ENCODE peak calls at places on chromosomes 3 and 15, in four cellular contexts. O is HepG2, U is A549, V is GM12878. E is an unnamed sample.
A peak's percentile ranks its signal among the peaks of the same experiment; 100 is the strongest.

GRCh38 chr3:16199769-16200168 is 25.3 kb downstream of the GALNT15 start:
- DNase-seq in U (no peak), O (no peak), V (no peak), E (no peak)

GRCh38 chr15:61374848-61375247 is 145.7 kb upstream of the RORA start:
- DNase-seq in O (no peak), V (no peak), U (no peak), E (no peak)

GRCh38 chr15:60006203-60006782 is 2.2 kb downstream of the FOXB1 start:
- DNase-seq in U (no peak), O (no peak), V (no peak), E (peak; percentile 40)

GRCh38 chr3:127598841-127599570 is 795 bp downstream of the MCM2 start:
- DNase-seq in U (no peak), O (peak; percentile 35), V (no peak), E (no peak)

GRCh38 chr3:52019352-52020080 is 23.8 kb upstream of the RPL29 start:
- DNase-seq in U (no peak), V (no peak), O (no peak), E (no peak)

GRCh38 chr15:47742334-47742733 is 25.0 kb downstream of the SEMA6D start:
- DNase-seq in U (no peak), V (no peak), O (no peak), E (no peak)

GRCh38 chr3:47324278-47324865 is 41.6 kb downstream of the KLHL18 start:
- DNase-seq in V (peak; percentile 24), U (peak; percentile 58), O (peak; percentile 63), E (peak; percentile 79)

GRCh38 chr3:14322667-14323295 is 79.6 kb upstream of the SLC6A6 start:
- DNase-seq in O (peak; percentile 51), V (no peak), U (no peak), E (no peak)

GRCh38 chr15:83365370-83365938 is 81.0 kb upstream of the BNC1 start:
- DNase-seq in U (peak; percentile 32), O (no peak), V (no peak), E (peak; percentile 55)
- H3K4me3 ChIP-seq in U (peak overlapping the region; percentile 39), O (no peak overlapping the region), V (no peak overlapping the region), E (no peak overlapping the region)

GRCh38 chr3:31079691-31080090 is 185.2 kb upstream of the GADL1 start:
- DNase-seq in U (no peak), O (no peak), V (no peak), E (no peak)

GRCh38 chr3:31086698-31087097 is 192.2 kb upstream of the GADL1 start:
- DNase-seq in O (no peak), V (no peak), U (no peak), E (no peak)

GRCh38 chr3:31077021-31077601 is 182.7 kb upstream of the GADL1 start:
- DNase-seq in O (peak; percentile 46), V (no peak), U (peak; percentile 41), E (no peak)

GRCh38 chr3:31077826-31078225 is 183.4 kb upstream of the GADL1 start:
- DNase-seq in V (no peak), U (no peak), O (no peak), E (no peak)

GRCh38 chr3:31081031-31081662 is 186.7 kb upstream of the GADL1 start:
- DNase-seq in U (no peak), V (no peak), O (no peak), E (no peak)
- TF ChIP-seq PBX3 in U (no peak), V (no peak), O (no peak), E (no peak)

DNA sequence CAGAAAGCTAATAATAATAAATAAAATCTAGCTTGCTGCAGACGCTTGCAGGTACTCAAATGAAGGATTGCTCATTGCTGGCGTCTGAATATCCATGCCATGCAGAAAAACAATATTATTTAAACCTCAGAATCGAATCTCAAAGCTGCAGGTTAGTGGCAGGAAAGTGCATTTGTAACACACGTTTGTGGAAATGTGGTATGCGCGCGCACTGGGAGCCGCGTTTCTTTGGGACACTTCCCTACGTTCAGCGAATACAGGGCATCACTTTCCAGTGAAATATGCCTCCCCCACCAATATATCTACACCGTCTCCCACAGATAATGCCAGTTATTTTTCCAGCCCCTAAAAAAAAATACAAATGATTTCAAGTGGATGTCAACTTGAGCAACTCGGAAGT is 37.1 kb downstream of the ZIC4 start:
- DNase-seq in V (no peak), U (no peak), O (no peak), E (no peak)
- H3K4me3 ChIP-seq in V (no peak overlapping the region), U (no peak overlapping the region), O (no peak overlapping the region), E (no peak overlapping the region)

DNA sequence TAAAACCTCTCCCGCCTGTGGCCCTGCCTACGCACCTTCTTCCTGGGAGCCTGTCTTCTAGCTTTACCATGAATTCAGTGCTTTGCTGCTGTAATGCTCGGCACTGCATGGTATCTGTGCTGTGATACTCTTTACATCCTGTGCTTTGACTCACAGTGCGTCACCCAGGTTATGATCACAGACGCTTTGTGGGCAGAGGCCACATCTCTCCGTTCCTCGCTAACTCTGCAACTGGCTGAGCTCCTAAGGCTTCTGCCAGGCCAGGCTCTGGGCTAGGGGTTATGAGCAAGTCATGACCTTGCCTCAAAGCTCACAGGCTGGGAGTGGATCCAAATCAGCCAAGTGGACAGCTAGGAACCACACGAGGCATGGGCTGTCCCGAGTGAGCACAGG is 23.2 kb downstream of the SPTBN5 start:
- DNase-seq in O (no peak), V (no peak), U (no peak), E (no peak)
- TF ChIP-seq PBX3 in O (no peak), V (no peak), U (no peak), E (no peak)

DNA sequence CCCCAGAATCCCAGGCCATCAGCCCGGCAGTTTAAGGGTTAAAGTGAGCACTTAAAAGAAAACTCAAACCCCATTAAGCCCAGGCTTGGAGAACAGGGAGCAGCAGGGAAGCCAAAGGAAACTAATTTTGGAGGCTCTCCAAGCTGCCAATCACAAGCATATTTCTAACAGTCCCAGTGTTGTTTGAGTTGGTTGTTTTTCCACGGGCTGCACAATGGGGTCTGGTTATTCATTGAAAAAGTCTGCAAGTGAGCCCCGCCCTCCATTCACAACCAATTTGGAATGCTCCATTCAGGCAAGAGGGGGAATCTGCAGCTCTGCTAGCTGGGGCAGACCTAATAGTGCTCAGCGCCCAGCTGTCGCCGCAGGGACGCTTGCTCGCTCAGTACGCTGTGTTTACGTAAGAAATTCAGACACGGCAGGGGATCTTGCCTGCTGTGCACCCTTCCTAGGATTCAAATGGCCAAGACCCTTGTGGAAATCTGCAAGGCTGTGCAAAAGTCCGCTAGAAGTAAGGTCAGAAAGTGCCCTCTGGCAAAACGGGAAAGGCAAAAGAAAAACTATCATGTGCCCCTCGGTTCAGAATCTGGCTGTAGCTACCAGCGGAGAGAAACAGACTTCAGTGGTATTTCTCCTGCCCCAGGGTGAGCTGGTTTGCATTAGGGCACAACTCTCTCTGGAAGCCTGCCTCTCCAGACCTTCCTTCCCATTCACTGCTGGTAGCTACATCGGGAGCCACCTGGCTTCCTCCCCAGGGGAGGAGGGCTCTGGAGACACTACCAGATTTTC is 11.0 kb downstream of the ETV5 start:
- DNase-seq in O (peak; percentile 99), V (no peak), U (peak; percentile 91), E (peak; percentile 84)
- H3K4me3 ChIP-seq in O (peak overlapping the region; percentile 44), V (no peak overlapping the region), U (peak overlapping the region; percentile 31), E (peak overlapping the region; percentile 59)

GRCh38 chr3:125052671-125053303 is 3.0 kb downstream of the HEG1 start:
- DNase-seq in U (peak; percentile 14), O (peak; percentile 77), V (no peak), E (no peak)

GRCh38 chr3:125053304-125053699 is 2.5 kb downstream of the HEG1 start:
- DNase-seq in U (no peak), O (no peak), V (no peak), E (no peak)

GRCh38 chr3:125055165-125055912 is 458 bp downstream of the HEG1 start:
- DNase-seq in O (no peak), U (no peak), V (no peak), E (peak; percentile 87)

GRCh38 chr3:125055913-125056705 is at the start of gene HEG1:
- DNase-seq in V (no peak), U (peak; percentile 51), O (peak; percentile 55), E (peak; percentile 90)

DNA sequence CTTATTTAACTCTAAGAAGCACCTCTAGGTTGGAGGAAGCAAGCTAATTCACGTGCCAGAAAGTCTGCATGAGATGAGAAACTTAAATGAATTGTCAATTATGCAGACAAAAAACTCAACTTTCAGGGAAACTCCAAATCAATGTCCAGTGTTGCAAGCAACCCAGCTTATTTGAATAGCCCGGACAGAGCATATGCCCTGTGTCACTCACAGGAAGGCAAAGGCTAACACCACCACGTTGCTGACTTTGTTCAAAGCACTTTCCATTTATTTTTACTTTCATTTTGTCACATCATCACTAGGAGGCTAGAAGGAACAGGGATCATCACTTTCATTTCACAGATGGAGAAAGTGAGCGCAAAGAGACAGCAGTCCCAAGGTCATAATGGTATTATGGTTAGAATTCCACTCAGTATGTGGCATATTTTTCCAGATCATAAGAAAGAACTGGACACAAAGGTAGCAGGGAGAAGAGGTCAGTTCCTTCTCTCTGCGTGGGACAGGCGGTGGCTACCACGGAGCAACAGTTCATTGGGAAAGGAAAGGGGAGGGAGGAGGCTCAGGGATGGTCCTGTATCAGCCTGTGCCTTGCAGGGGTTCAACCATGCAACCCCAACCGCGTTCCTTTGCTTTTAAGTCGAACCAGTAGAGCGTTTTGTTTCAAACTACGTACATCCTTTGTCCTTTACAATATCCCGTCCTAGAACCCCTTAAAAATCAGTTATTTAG is 1.2 kb downstream of the HEG1 start:
- DNase-seq in V (peak; percentile 62), U (peak; percentile 26), O (peak; percentile 85), E (peak; percentile 61)
- TF ChIP-seq PBX3 in V (peak; percentile 74), U (no peak), O (no peak), E (no peak)

DNA sequence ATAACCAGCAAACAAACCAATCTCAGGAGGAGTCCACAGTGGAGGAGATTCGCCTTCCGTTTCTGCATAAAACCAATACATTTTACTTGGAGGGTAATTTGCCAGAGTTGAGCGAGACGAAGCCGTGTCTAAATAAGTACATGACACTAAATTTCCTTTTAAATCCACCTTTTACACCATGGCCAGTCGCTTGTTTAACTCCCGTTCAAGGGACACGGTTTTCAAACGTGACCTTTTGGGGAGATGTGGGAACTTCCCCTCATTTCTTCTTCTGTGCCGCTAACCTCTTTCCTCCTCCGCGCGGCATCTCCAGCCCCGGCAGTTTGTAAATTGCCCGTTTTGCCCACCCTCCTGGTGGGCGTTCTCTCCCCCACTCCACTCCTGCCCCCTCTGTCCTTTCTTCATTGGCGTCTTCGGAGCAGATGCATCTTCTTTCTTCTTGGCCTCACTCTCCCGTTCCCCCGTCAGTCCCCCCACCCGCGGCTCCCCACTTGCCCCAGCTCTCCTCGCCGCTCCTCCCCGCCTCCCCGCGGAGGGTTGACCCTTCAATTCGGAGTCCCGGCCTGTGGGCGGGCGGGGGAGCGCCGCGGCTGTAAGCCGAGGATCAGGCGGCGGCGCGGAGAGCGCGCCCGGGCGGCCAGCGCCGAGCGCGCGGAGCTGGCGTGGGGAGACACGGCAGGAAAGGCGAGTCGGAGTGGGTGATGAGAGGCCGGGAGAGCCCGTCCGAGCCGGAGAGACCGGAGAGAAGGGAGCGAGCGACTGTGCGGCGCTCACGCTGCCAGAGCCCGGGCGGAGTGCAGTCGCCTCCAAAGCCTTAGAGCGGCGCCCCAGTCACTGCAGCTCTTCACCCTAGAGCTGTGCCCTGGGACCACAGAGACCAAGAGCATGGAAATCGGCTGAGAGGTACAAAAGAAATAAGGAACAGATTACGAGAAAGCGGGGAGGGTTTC is at the start of gene NLGN1:
- DNase-seq in U (no peak), O (no peak), V (no peak), E (peak; percentile 78)
- H3K4me3 ChIP-seq in U (peak within 1 kb of the TSS; percentile 48), O (no peak within 1 kb of the TSS), V (no peak within 1 kb of the TSS), E (peak within 1 kb of the TSS; percentile 63)

E was measured in SK-N-SH.